ENCODE peak calls at places on chromosomes 1 and 21, in eight cellular contexts. J is GM12892, F is uterus, Z is tibial nerve, D is NB4, V is A549, Q is gastrocnemius medialis, I is H54. S is an unnamed sample.

GRCh38 chr1:1616045-1616821 is 933 bp downstream of the MIB2 start:
- DNase-seq in J (no peak), F (peak; percentile 38), Z (no peak), D (peak; percentile 50), V (no peak), Q (no peak), I (no peak), S (peak; percentile 69)

GRCh38 chr1:238562376-238562775 is 671.7 kb upstream of the ZP4 start:
- DNase-seq in J (no peak), F (no peak), Z (no peak), D (no peak), V (no peak), Q (no peak), I (no peak), S (no peak)

GRCh38 chr1:218034464-218034863 is 250.6 kb upstream of the RRP15 start:
- DNase-seq in J (no peak), F (no peak), Z (no peak), D (no peak), V (no peak), Q (no peak), I (no peak), S (no peak)

GRCh38 chr1:109529895-109530456 is 9.7 kb upstream of the GPR61 start:
- DNase-seq in J (no peak), F (no peak), Z (no peak), D (no peak), V (no peak), Q (peak; percentile 78), I (no peak), S (no peak)

GRCh38 chr1:17196496-17197180 is 8.3 kb upstream of the PADI1 start:
- DNase-seq in J (no peak), F (no peak), Z (no peak), D (no peak), V (no peak), Q (no peak), I (no peak), S (no peak)

GRCh38 chr1:105838071-105838470 is 1218.4 kb upstream of the PRMT6 start:
- DNase-seq in J (no peak), F (no peak), Z (no peak), D (no peak), V (no peak), Q (no peak), I (no peak), S (no peak)

GRCh38 chr21:46545911-46546310 is 59.0 kb downstream of the S100B start:
- DNase-seq in J (no peak), F (no peak), Z (no peak), D (no peak), V (no peak), Q (no peak), I (no peak), S (no peak)

GRCh38 chr1:160022330-160023310 is 9.2 kb downstream of the PIGM start:
- DNase-seq in J (no peak), F (no peak), Z (no peak), D (no peak), V (no peak), Q (no peak), I (no peak), S (no peak)

GRCh38 chr21:44862869-44863685 is 10.4 kb downstream of the PTTG1IP start:
- DNase-seq in J (no peak), F (no peak), Z (no peak), D (no peak), V (no peak), Q (no peak), I (no peak), S (peak; percentile 41)

GRCh38 chr1:113542221-113542701 is 151.9 kb downstream of the MAGI3 start:
- DNase-seq in J (no peak), F (no peak), Z (no peak), D (peak; percentile 3), V (peak; percentile 24), Q (no peak), I (no peak), S (no peak)

GRCh38 chr21:38933731-38934130 is 128.0 kb downstream of the ETS2 start:
- DNase-seq in J (no peak), F (no peak), Z (no peak), D (no peak), V (no peak), Q (no peak), I (no peak), S (no peak)

GRCh38 chr1:114833421-114833820 is 21.2 kb upstream of the SYCP1 start:
- DNase-seq in J (no peak), F (no peak), Z (no peak), D (no peak), V (no peak), Q (no peak), I (no peak), S (no peak)

GRCh38 chr21:36156815-36157670 is at the start of gene DOP1B:
- DNase-seq in J (peak; percentile 46), F (no peak), Z (no peak), D (peak; percentile 66), V (no peak), Q (no peak), I (peak; percentile 33), S (peak; percentile 71)

GRCh38 chr1:125087247-125087646 is 3902.5 kb downstream of the SRGAP2C start:
- DNase-seq in J (no peak), F (no peak), Z (no peak), D (no peak), V (no peak), Q (no peak), I (no peak), S (no peak)

GRCh38 chr1:205430631-205431305 is 8.9 kb upstream of the LEMD1 start:
- DNase-seq in J (no peak), F (peak; percentile 69), Z (peak; percentile 26), D (peak; percentile 17), V (peak; percentile 60), Q (peak; percentile 48), I (no peak), S (peak; percentile 42)

DNA sequence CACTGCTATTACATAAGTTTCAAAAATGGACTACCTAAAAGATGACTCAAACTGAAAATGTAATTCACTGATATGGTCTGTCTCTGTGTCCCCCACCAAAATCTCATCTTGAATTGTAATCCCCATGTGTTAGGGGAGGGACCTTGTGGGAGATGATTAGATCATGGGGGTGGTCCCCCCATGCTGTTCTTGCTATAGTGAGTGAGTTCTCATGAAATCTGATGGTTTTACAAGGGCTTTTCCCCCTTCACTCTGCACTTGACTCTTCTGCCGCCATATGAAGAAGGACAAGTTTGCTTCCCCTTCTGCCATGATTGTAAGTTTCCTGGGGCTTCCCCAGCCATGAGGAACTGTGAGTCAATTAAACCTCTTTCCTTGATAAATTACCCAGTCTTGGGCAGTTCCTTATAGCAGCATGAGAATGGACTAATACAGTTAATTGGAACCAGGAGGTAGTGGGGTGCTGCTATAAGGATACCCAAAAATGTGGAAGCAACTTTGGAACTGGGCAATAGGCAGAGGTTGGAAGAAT is 137.1 kb upstream of the RAB4A start:
- DNase-seq in J (no peak), F (no peak), Z (no peak), D (no peak), V (no peak), Q (no peak), I (no peak), S (no peak)
- TF ChIP-seq POLR2A in J (no peak), F (no peak), Z (no peak), D (no peak), V (no peak), Q (no peak), I (no peak), S (no peak)

GRCh38 chr1:225844236-225845061 is 34.5 kb downstream of the EPHX1 start:
- DNase-seq in J (no peak), F (no peak), Z (no peak), D (no peak), V (no peak), Q (peak; percentile 12), I (no peak), S (no peak)
- TF ChIP-seq POLR2A in J (no peak), F (no peak), Z (no peak), D (no peak), V (no peak), Q (no peak), I (no peak), S (no peak)

DNA sequence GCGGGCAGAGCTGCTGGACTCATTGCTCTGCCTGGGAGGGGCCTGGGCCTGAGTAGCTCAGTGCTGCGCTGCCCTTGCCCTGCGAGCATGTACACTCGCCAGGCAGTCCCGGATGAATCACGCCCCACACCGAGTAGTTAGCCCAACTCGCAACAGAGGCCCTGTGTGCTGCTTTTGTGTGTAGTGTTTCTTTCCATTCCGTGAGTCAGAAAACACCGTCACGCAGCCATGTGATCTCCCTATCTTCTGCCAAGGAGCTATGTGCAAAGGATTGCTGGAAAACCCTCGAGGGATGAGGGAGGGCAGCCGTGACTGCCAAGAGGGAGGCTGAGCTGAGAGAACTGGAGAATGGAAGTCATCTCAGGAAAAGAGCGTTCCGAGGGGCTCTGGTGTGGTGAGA is 37.3 kb downstream of the NENF start:
- DNase-seq in J (no peak), F (peak; percentile 90), Z (peak; percentile 93), D (no peak), V (peak; percentile 78), Q (peak; percentile 87), I (peak; percentile 92), S (no peak)
- TF ChIP-seq POLR2A in J (no peak), F (peak; percentile 44), Z (peak; percentile 13), D (no peak), V (no peak), Q (peak; percentile 26), I (no peak), S (no peak)

GRCh38 chr1:24140741-24141181 is 2.2 kb downstream of the IL22RA1 start:
- DNase-seq in J (no peak), F (no peak), Z (no peak), D (no peak), V (no peak), Q (no peak), I (no peak), S (no peak)

GRCh38 chr1:24139846-24140425 is 3.0 kb downstream of the IL22RA1 start:
- DNase-seq in J (no peak), F (no peak), Z (no peak), D (no peak), V (no peak), Q (no peak), I (no peak), S (no peak)

GRCh38 chr1:24139159-24139489 is 3.8 kb downstream of the IL22RA1 start:
- DNase-seq in J (no peak), F (no peak), Z (no peak), D (no peak), V (no peak), Q (no peak), I (no peak), S (no peak)

GRCh38 chr1:24141311-24141997 is 1.5 kb downstream of the IL22RA1 start:
- DNase-seq in J (no peak), F (no peak), Z (no peak), D (no peak), V (no peak), Q (no peak), I (no peak), S (no peak)

DNA sequence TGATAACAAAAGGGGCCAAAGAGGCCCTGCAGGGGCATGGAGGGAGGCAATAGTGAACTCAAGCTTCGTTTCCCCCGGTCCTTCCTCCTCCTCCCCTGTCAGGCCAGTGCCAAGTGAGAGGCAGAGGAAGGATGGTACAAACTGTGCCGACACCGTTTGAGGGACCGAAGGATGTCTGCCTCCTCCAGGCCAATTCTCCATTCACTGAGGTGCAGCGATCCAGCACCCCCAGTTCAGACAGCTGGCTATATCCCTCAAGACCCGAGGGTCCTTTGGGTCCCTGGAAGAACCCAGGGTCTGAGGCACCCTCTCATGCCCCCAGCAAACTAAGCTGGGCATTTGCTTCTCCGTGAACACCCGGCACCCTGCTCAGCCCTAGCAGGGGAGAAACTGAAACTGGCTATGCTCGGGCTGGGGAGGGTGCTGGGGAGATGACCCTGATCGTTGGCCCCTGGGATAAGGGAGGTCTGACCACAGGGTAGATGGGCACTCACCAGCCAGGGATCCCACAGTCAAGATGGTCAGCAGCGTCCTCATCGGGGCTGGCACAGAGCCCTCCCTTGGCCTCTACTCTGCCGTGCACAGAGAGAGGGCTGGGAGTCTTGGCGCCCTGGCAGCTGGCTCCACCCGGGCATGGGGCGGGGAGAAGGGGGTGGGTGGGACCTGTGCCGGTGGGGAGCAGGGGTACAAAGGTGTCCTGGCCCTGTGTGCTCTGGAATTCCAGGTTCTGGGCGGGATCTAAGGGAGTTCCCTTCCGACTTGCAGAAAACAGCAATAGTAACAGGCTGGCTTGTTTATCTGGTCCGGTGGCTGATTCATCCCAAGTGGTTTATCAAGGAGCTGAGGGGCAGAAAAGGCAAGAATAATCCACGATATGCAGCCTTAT is at the start of gene IL22RA1:
- DNase-seq in J (no peak), F (no peak), Z (no peak), D (no peak), V (peak; percentile 17), Q (no peak), I (peak; percentile 33), S (peak; percentile 83)
- TF ChIP-seq POLR2A in J (no peak), F (no peak), Z (no peak), D (no peak), V (peak; percentile 40), Q (no peak), I (peak; percentile 33), S (no peak)

S was measured in right lobe of liver.